ENCODE peak calls at places on chromosomes 13 and 19, in six cellular contexts. H, O, P, Y, K and Z are unnamed samples.

GRCh38 chr19:44847144-44848035 is 1.3 kb downstream of the NECTIN2 start:
- ATAC-seq in H (no peak), O (peak), P (peak), Y (peak), K (no peak), Z (peak)

GRCh38 chr19:39469567-39469966 is 11.1 kb upstream of the TIMM50 start:
- ATAC-seq in H (no peak), O (no peak), P (no peak), Y (no peak), K (no peak), Z (no peak)

GRCh38 chr19:16217671-16218464 is 20.2 kb downstream of the AP1M1 start:
- ATAC-seq in H (no peak), O (no peak), P (peak), Y (peak), K (peak), Z (no peak)

GRCh38 chr19:27774827-27775226 is 1438.1 kb downstream of the UQCRFS1 start:
- ATAC-seq in H (no peak), O (no peak), P (peak), Y (no peak), K (no peak), Z (no peak)

GRCh38 chr19:28602675-28603298 is 610.2 kb downstream of the UQCRFS1 start:
- ATAC-seq in H (no peak), O (no peak), P (no peak), Y (no peak), K (no peak), Z (no peak)

GRCh38 chr19:58022283-58022660 is 11.6 kb upstream of the ZSCAN1 start:
- ATAC-seq in H (no peak), O (no peak), P (no peak), Y (no peak), K (no peak), Z (no peak)

GRCh38 chr19:54458648-54459281 is 4.8 kb downstream of the LENG9 start:
- ATAC-seq in H (no peak), O (no peak), P (no peak), Y (no peak), K (no peak), Z (no peak)

GRCh38 chr13:41751734-41752445 is 209.0 kb downstream of the VWA8 start:
- ATAC-seq in H (no peak), O (no peak), P (no peak), Y (no peak), K (peak), Z (no peak)

GRCh38 chr13:43697323-43697722 is 89.4 kb downstream of the ENOX1 start:
- ATAC-seq in H (no peak), O (no peak), P (no peak), Y (no peak), K (peak), Z (no peak)

GRCh38 chr19:21626924-21627697 is 121.7 kb downstream of the ZNF429 start:
- ATAC-seq in H (no peak), O (no peak), P (no peak), Y (no peak), K (no peak), Z (no peak)

GRCh38 chr19:50359432-50359818 is 6.0 kb downstream of the NAPSA start:
- ATAC-seq in H (no peak), O (no peak), P (no peak), Y (no peak), K (no peak), Z (no peak)

GRCh38 chr19:50356691-50357177 is 8.7 kb downstream of the NAPSA start:
- ATAC-seq in H (no peak), O (no peak), P (no peak), Y (no peak), K (no peak), Z (no peak)

GRCh38 chr19:50361290-50362029 is 4.0 kb downstream of the NAPSA start:
- ATAC-seq in H (no peak), O (no peak), P (no peak), Y (no peak), K (no peak), Z (no peak)

GRCh38 chr19:50357178-50358100 is 8.0 kb downstream of the NAPSA start:
- ATAC-seq in H (peak), O (peak), P (peak), Y (peak), K (peak), Z (peak)

DNA sequence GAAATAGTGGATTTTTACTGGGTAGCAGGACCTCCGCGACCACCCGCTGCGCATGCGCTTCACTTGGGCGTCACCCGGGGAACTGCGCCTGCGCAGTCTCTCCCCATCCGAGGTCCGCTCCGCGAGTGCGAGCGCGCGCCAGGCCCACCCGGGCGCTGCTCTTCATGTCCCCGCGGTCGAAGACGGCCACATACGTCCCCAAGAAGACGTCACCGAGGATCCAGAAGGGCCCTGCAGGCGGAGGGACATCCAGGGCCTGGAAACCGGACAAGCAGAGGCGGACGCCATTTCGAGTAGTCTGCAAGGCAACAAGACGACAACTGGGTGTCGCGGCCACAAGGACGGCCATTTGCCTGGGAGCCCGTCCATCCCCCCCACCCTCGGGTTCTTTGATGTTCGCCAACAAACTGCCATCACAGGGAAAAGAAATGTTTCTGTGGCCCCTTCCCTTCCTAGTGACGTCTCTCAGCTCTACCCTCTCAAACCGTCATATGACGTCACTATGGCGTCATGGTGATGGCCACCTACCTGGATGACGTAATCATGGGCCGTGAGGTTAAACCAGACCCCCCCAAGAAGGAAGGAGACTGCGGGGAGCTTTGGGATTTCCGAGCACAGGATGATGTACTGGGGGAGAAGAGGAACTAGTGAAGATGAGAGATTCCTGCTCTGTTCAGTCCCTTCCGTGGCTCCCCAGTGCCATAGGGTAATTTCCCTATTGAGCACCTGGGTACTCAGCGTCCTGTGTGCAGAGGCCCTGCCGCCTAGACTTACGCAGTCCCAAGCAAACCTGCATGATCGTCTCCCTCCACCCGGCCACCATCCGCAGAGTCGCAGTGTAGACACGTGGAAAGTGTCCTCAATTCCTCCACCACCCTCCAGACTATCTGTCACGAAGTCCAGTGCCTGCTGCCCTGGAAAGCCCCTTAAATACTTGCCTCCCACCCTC is 6.7 kb downstream of the NAPSA start:
- ATAC-seq in H (no peak), O (peak), P (peak), Y (peak), K (peak), Z (peak)
- TF ChIP-seq POLR2A in H (no peak), O (peak), P (peak), Y (no peak), K (no peak), Z (no peak)

DNA sequence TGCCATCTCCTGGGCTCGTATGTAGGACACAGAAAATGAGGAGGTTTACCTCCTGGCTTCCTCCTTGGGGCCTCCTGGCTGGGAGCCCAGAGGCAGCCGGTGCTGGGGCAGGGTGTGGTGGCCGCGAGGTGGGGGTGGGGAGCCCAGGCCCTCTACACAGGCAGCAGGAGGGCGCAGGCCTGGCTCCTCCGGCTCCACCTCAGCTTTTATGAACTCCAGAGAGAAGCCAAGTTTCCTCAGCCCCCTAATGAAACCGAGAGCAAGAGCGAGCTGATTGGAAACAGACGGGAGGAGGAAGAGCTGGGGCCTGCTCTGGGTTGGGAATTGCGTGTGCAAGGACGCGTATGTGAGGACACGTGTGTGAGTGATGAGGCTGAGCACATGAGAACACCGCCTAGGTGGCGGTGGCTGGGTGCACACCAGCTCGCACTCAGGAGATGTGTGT is 23.1 kb downstream of the LYL1 start:
- ATAC-seq in H (peak), O (no peak), P (no peak), Y (peak), K (peak), Z (peak)
- TF ChIP-seq POLR2A in H (no peak), O (no peak), P (no peak), Y (no peak), K (no peak), Z (no peak)

GRCh38 chr19:1027953-1028902 is 1.8 kb downstream of the CNN2 start:
- ATAC-seq in H (no peak), O (peak), P (peak), Y (peak), K (peak), Z (peak)
- TF ChIP-seq POLR2A in H (no peak), O (peak), P (no peak), Y (no peak), K (no peak), Z (no peak)

GRCh38 chr19:1226522-1227312 is 11.1 kb downstream of the CBARP start:
- ATAC-seq in H (no peak), O (no peak), P (no peak), Y (no peak), K (no peak), Z (no peak)
- TF ChIP-seq POLR2A in H (no peak), O (no peak), P (no peak), Y (no peak), K (no peak), Z (no peak)

GRCh38 chr19:35115538-35115951 is at the start of gene FXYD3:
- ATAC-seq in H (no peak), O (peak), P (no peak), Y (no peak), K (no peak), Z (peak)
- TF ChIP-seq POLR2A in H (no peak), O (no peak), P (no peak), Y (no peak), K (no peak), Z (no peak)